ENCODE peak calls at places on chromosomes 2 and 18, in nine cellular contexts. J is amygdala, O is KBM-7, N is AG08395, P is GM23248, U is cardiac fibroblast, R is AG20443, D is activated T-cell treated with anti-CD3 and anti-CD28 coated beads for 48 hours, Z is NCI-H2171. T is an unnamed sample.

GRCh38 chr2:236160366-236161081 is 7.7 kb downstream of the GBX2 start:
- DNase-seq in Z (no peak), U (no peak), R (peak), J (no peak), N (no peak), D (no peak), P (no peak), O (no peak), T (no peak)

GRCh38 chr2:162490052-162490717 is 146.3 kb downstream of the GCA start:
- DNase-seq in P (peak), R (no peak), O (no peak), U (no peak), N (no peak), J (no peak), Z (no peak), D (no peak), T (peak)

GRCh38 chr18:34729264-34729663 is 19.2 kb downstream of the DTNA start:
- DNase-seq in D (no peak), U (peak), N (peak), O (peak), J (no peak), Z (no peak), R (peak), P (peak), T (peak)

GRCh38 chr2:222319576-222320440 is 21.0 kb upstream of the PAX3 start:
- DNase-seq in J (no peak), P (peak), N (no peak), U (no peak), O (peak), Z (peak), D (no peak), R (no peak), T (peak)

GRCh38 chr2:128809256-128809636 is 490.6 kb upstream of the HS6ST1 start:
- DNase-seq in P (peak), O (no peak), D (no peak), U (no peak), N (no peak), Z (no peak), J (no peak), R (no peak), T (no peak)

GRCh38 chr2:10619643-10620042 is 70.1 kb downstream of the NOL10 start:
- DNase-seq in N (no peak), O (no peak), P (peak), D (no peak), Z (no peak), U (peak), J (no peak), R (no peak), T (no peak)

GRCh38 chr18:33184918-33185317 is 255.6 kb downstream of the CCDC178 start:
- DNase-seq in J (no peak), P (no peak), R (no peak), D (no peak), Z (no peak), O (no peak), N (no peak), U (no peak), T (no peak)

GRCh38 chr2:240918258-240919091 is 12.3 kb downstream of the CROCC2 start:
- DNase-seq in D (no peak), Z (no peak), P (no peak), O (no peak), J (no peak), U (no peak), R (no peak), N (no peak), T (no peak)

T was measured in NB4.